ENCODE peak calls at places on chromosomes 6 and 20, in four cellular contexts. C, X, T and K are unnamed samples.

GRCh38 chr6:146968041-146968760 is 236.0 kb upstream of the STXBP5 start:
- DNase-seq in C (no peak), X (no peak), T (peak), K (no peak)

GRCh38 chr6:156977527-156978291 is 200.5 kb downstream of the ARID1B start:
- DNase-seq in C (no peak), X (no peak), T (no peak), K (no peak)

GRCh38 chr20:47970282-47970903 is 185.1 kb upstream of the SULF2 start:
- DNase-seq in C (no peak), X (no peak), T (no peak), K (no peak)

GRCh38 chr6:41132254-41132653 is 21.9 kb downstream of the TREML1 start:
- DNase-seq in C (no peak), X (no peak), T (no peak), K (no peak)

GRCh38 chr6:100554228-100554627 is 89.5 kb upstream of the SIM1 start:
- DNase-seq in C (no peak), X (no peak), T (no peak), K (no peak)

GRCh38 chr6:85135376-85136094 is 314.3 kb upstream of the NT5E start:
- DNase-seq in C (no peak), X (no peak), T (no peak), K (no peak)

GRCh38 chr6:134714679-134715078 is 235.2 kb downstream of the ALDH8A1 start:
- DNase-seq in C (no peak), X (no peak), T (peak), K (no peak)

GRCh38 chr6:46062312-46062711 is 46.7 kb upstream of the CLIC5 start:
- DNase-seq in C (no peak), X (no peak), T (no peak), K (no peak)

GRCh38 chr6:42136508-42137191 is 5.8 kb downstream of the C6orf132 start:
- DNase-seq in C (no peak), X (peak), T (peak), K (no peak)

GRCh38 chr6:136930528-136930927 is 8.4 kb downstream of the SLC35D3 start:
- DNase-seq in C (no peak), X (no peak), T (no peak), K (no peak)

GRCh38 chr6:41503841-41504525 is 42.2 kb upstream of the FOXP4 start:
- DNase-seq in C (peak), X (no peak), T (peak), K (no peak)

GRCh38 chr20:60148885-60149284 is 190.7 kb downstream of the CDH26 start:
- DNase-seq in C (no peak), X (no peak), T (no peak), K (no peak)

GRCh38 chr20:62578294-62578897 is 63.9 kb upstream of the SLCO4A1 start:
- DNase-seq in C (no peak), X (no peak), T (no peak), K (no peak)

GRCh38 chr6:109790131-109790530 is 99.0 kb downstream of the FIG4 start:
- DNase-seq in C (no peak), X (no peak), T (peak), K (no peak)